ENCODE peak calls at places on chromosomes 12 and 14, in six cellular contexts. O is left ventricle myocardium inferior; B is AG09309; I is central memory CD4-positive, alpha-beta T cell; T is RCC 7860; M is NCI-H1694. R is an unnamed sample.

GRCh38 chr12:12915654-12916053 is 24.3 kb downstream of the GPRC5A start:
- DNase-seq in I (no peak), M (no peak), B (no peak), T (no peak), O (no peak), R (no peak)

GRCh38 chr12:88958153-88958552 is 377.9 kb upstream of the KITLG start:
- DNase-seq in O (no peak), T (no peak), B (no peak), I (no peak), M (no peak), R (no peak)

GRCh38 chr14:91089958-91090535 is 23.8 kb upstream of the DGLUCY start:
- DNase-seq in I (no peak), B (no peak), T (no peak), O (no peak), M (no peak), R (no peak)

GRCh38 chr12:123602651-123603195 is 824 bp downstream of the DDX55 start:
- DNase-seq in I (no peak), M (no peak), O (no peak), B (no peak), T (no peak), R (no peak)

GRCh38 chr14:61565181-61565580 is 130.1 kb upstream of the HIF1A start:
- DNase-seq in T (no peak), I (no peak), M (no peak), O (no peak), B (no peak), R (no peak)

GRCh38 chr14:105316968-105317498 is 2.5 kb downstream of the PACS2 start:
- DNase-seq in B (no peak), O (no peak), M (no peak), I (no peak), T (no peak), R (no peak)

GRCh38 chr12:94186461-94187237 is 38.3 kb downstream of the PLXNC1 start:
- DNase-seq in T (no peak), I (no peak), B (no peak), M (no peak), O (peak; percentile 53), R (no peak)

GRCh38 chr14:53946404-53947400 is 9.9 kb downstream of the BMP4 start:
- DNase-seq in M (no peak), B (no peak), O (no peak), I (no peak), T (no peak), R (no peak)

GRCh38 chr12:113919791-113920190 is 46.3 kb downstream of the RBM19 start:
- DNase-seq in I (no peak), B (no peak), T (no peak), O (no peak), M (no peak), R (no peak)

GRCh38 chr12:112577473-112578334 is 159.0 kb downstream of the PTPN11 start:
- DNase-seq in T (no peak), I (no peak), B (no peak), O (no peak), M (no peak), R (no peak)

GRCh38 chr12:75724913-75725312 is 213.5 kb upstream of the KRR1 start:
- DNase-seq in B (peak; percentile 44), I (no peak), T (peak; percentile 81), O (no peak), M (peak; percentile 94), R (no peak)

GRCh38 chr14:52917732-52918131 is 33.1 kb downstream of the FERMT2 start:
- DNase-seq in T (no peak), M (no peak), I (no peak), O (no peak), B (peak; percentile 24), R (no peak)

GRCh38 chr14:67436006-67436866 is 24.3 kb upstream of the PLEK2 start:
- DNase-seq in M (no peak), O (no peak), B (no peak), I (no peak), T (no peak), R (no peak)

GRCh38 chr14:69129264-69129880 is 23.5 kb downstream of the DCAF5 start:
- DNase-seq in B (peak; percentile 73), T (peak; percentile 47), M (peak; percentile 79), I (peak; percentile 64), O (peak; percentile 54), R (peak; percentile 46)

GRCh38 chr12:65832217-65832616 is 7.9 kb downstream of the HMGA2 start:
- DNase-seq in O (no peak), T (no peak), B (no peak), I (no peak), M (no peak), R (no peak)

GRCh38 chr14:56176530-56176929 is 58.3 kb downstream of the PELI2 start:
- DNase-seq in I (no peak), B (no peak), O (no peak), M (no peak), T (no peak), R (no peak)

GRCh38 chr14:87386453-87386980 is 606.5 kb downstream of the GALC start:
- DNase-seq in B (no peak), M (no peak), O (no peak), I (no peak), T (no peak), R (no peak)

GRCh38 chr12:67362526-67362925 is 93.4 kb downstream of the CAND1 start:
- DNase-seq in M (no peak), B (no peak), T (no peak), O (no peak), I (no peak), R (no peak)